ENCODE peak calls at places on chromosomes 3 and 15, in eight cellular contexts. F, L, N, Y, J, K, V and B are unnamed samples.

GRCh38 chr3:39125837-39126500 is 18.5 kb downstream of the TTC21A start:
- DNase-seq in F (no peak), L (no peak), N (peak), Y (no peak), J (no peak), K (no peak), V (no peak), B (no peak)

GRCh38 chr15:67819636-67820035 is 5.7 kb upstream of the SKOR1 start:
- DNase-seq in F (no peak), L (no peak), N (no peak), Y (no peak), J (no peak), K (no peak), V (no peak), B (no peak)

GRCh38 chr3:111616417-111617105 is 21.4 kb upstream of the ZBED2 start:
- DNase-seq in F (peak), L (peak), N (no peak), Y (peak), J (peak), K (peak), V (no peak), B (no peak)

GRCh38 chr3:170322501-170323328 is 34.8 kb upstream of the SKIL start:
- DNase-seq in F (no peak), L (no peak), N (no peak), Y (no peak), J (no peak), K (no peak), V (no peak), B (no peak)

GRCh38 chr15:64443747-64444621 is 16.4 kb upstream of the ZNF609 start:
- DNase-seq in F (no peak), L (no peak), N (peak), Y (no peak), J (no peak), K (no peak), V (no peak), B (no peak)

GRCh38 chr3:156751461-156752025 is 74.6 kb upstream of the LEKR1 start:
- DNase-seq in F (peak), L (no peak), N (peak), Y (no peak), J (no peak), K (no peak), V (no peak), B (no peak)

GRCh38 chr3:69086133-69086722 is 1.5 kb downstream of the ARL6IP5 start:
- DNase-seq in F (peak), L (peak), N (peak), Y (peak), J (peak), K (peak), V (no peak), B (peak)

GRCh38 chr15:101437209-101437608 is 52.3 kb downstream of the PCSK6 start:
- DNase-seq in F (no peak), L (no peak), N (no peak), Y (no peak), J (no peak), K (no peak), V (no peak), B (no peak)

GRCh38 chr3:123637841-123638240 is 53.0 kb upstream of the HACD2 start:
- DNase-seq in F (no peak), L (no peak), N (no peak), Y (no peak), J (no peak), K (no peak), V (no peak), B (no peak)

GRCh38 chr3:65639444-65639843 is 399.3 kb downstream of the MAGI1 start:
- DNase-seq in F (no peak), L (no peak), N (no peak), Y (no peak), J (no peak), K (no peak), V (no peak), B (no peak)

GRCh38 chr3:55868347-55868746 is 381.2 kb upstream of the WNT5A start:
- DNase-seq in F (no peak), L (no peak), N (no peak), Y (no peak), J (no peak), K (no peak), V (no peak), B (no peak)

GRCh38 chr3:184325715-184326114 is 11.3 kb downstream of the EIF4G1 start:
- DNase-seq in F (no peak), L (no peak), N (no peak), Y (peak), J (peak), K (no peak), V (no peak), B (no peak)

GRCh38 chr15:38035701-38036100 is 101.3 kb downstream of the TMCO5A start:
- DNase-seq in F (no peak), L (no peak), N (no peak), Y (no peak), J (no peak), K (no peak), V (no peak), B (no peak)

GRCh38 chr3:188830955-188831354 is 340.8 kb upstream of the TPRG1 start:
- DNase-seq in F (no peak), L (no peak), N (peak), Y (no peak), J (no peak), K (no peak), V (no peak), B (no peak)

GRCh38 chr3:189148090-189148507 is 23.7 kb upstream of the TPRG1 start:
- DNase-seq in F (peak), L (peak), N (peak), Y (peak), J (peak), K (peak), V (peak), B (peak)

GRCh38 chr3:107727102-107727501 is 204.3 kb downstream of the BBX start:
- DNase-seq in F (no peak), L (no peak), N (no peak), Y (no peak), J (no peak), K (no peak), V (no peak), B (no peak)

GRCh38 chr3:127781411-127782001 is 40.8 kb downstream of the MGLL start:
- DNase-seq in F (peak), L (no peak), N (peak), Y (no peak), J (no peak), K (no peak), V (no peak), B (no peak)

GRCh38 chr3:156792945-156793344 is 33.2 kb upstream of the LEKR1 start:
- DNase-seq in F (no peak), L (no peak), N (no peak), Y (no peak), J (no peak), K (no peak), V (no peak), B (no peak)

GRCh38 chr15:70068783-70069565 is 28.7 kb downstream of the TLE3 start:
- DNase-seq in F (no peak), L (no peak), N (no peak), Y (no peak), J (no peak), K (no peak), V (no peak), B (no peak)

GRCh38 chr3:110738531-110738930 is 333.1 kb upstream of the NECTIN3 start:
- DNase-seq in F (no peak), L (no peak), N (peak), Y (no peak), J (no peak), K (no peak), V (no peak), B (no peak)

GRCh38 chr3:112445839-112446238 is 53.4 kb downstream of the BTLA start:
- DNase-seq in F (no peak), L (no peak), N (peak), Y (no peak), J (no peak), K (no peak), V (no peak), B (no peak)

GRCh38 chr15:51675234-51675633 is 6.1 kb upstream of the SCG3 start:
- DNase-seq in F (no peak), L (no peak), N (no peak), Y (no peak), J (no peak), K (no peak), V (no peak), B (no peak)

GRCh38 chr3:101940521-101940992 is 91.2 kb downstream of the NFKBIZ start:
- DNase-seq in F (peak), L (no peak), N (peak), Y (no peak), J (no peak), K (no peak), V (peak), B (no peak)

GRCh38 chr3:11719406-11720219 is 75.9 kb upstream of the VGLL4 start:
- DNase-seq in F (peak), L (peak), N (peak), Y (peak), J (peak), K (peak), V (peak), B (peak)